ENCODE peak calls at places on chromosomes 2 and 18, in eight cellular contexts. One of them, this sample, is unnamed.

GRCh38 chr2:197359859-197360258 is 49.3 kb upstream of the ANKRD44 start:
- DNase-seq in G401: no peak
- DNase-seq in LHCN-M2: no peak
- DNase-seq in activated T-cell treated with anti-CD3 and anti-CD28 coated beads for 1 hour: no peak
- DNase-seq in NCI-H510A: no peak
- DNase-seq in amniotic stem cell: no peak
- DNase-seq in activated CD8-positive, alpha-beta T cell treated with anti-CD3 and anti-CD28 coated beads for 36 hours: no peak
- DNase-seq in neuronal stem cell: no peak
- DNase-seq in this sample: no peak

GRCh38 chr2:55051026-55051866 is 995 bp upstream of the RTN4 start:
- DNase-seq in G401: peak
- DNase-seq in LHCN-M2: peak
- DNase-seq in activated T-cell treated with anti-CD3 and anti-CD28 coated beads for 1 hour: peak
- DNase-seq in NCI-H510A: peak
- DNase-seq in amniotic stem cell: peak
- DNase-seq in activated CD8-positive, alpha-beta T cell treated with anti-CD3 and anti-CD28 coated beads for 36 hours: peak
- DNase-seq in neuronal stem cell: peak
- DNase-seq in this sample: peak

GRCh38 chr18:31819106-31819924 is 58.6 kb upstream of the SLC25A52 start:
- DNase-seq in G401: peak
- DNase-seq in LHCN-M2: peak
- DNase-seq in activated T-cell treated with anti-CD3 and anti-CD28 coated beads for 1 hour: no peak
- DNase-seq in NCI-H510A: peak
- DNase-seq in amniotic stem cell: peak
- DNase-seq in activated CD8-positive, alpha-beta T cell treated with anti-CD3 and anti-CD28 coated beads for 36 hours: no peak
- DNase-seq in neuronal stem cell: peak
- DNase-seq in this sample: no peak

GRCh38 chr2:28624798-28625701 is 126.6 kb upstream of the PPP1CB start:
- DNase-seq in G401: peak
- DNase-seq in LHCN-M2: peak
- DNase-seq in activated T-cell treated with anti-CD3 and anti-CD28 coated beads for 1 hour: no peak
- DNase-seq in NCI-H510A: no peak
- DNase-seq in amniotic stem cell: no peak
- DNase-seq in activated CD8-positive, alpha-beta T cell treated with anti-CD3 and anti-CD28 coated beads for 36 hours: peak
- DNase-seq in neuronal stem cell: no peak
- DNase-seq in this sample: no peak

GRCh38 chr18:59233017-59233410 is 13.1 kb downstream of the GRP start:
- DNase-seq in G401: no peak
- DNase-seq in LHCN-M2: no peak
- DNase-seq in activated T-cell treated with anti-CD3 and anti-CD28 coated beads for 1 hour: no peak
- DNase-seq in NCI-H510A: no peak
- DNase-seq in amniotic stem cell: peak
- DNase-seq in activated CD8-positive, alpha-beta T cell treated with anti-CD3 and anti-CD28 coated beads for 36 hours: no peak
- DNase-seq in neuronal stem cell: no peak
- DNase-seq in this sample: no peak

GRCh38 chr2:159454185-159454584 is 162.2 kb downstream of the BAZ2B start:
- DNase-seq in G401: no peak
- DNase-seq in LHCN-M2: no peak
- DNase-seq in activated T-cell treated with anti-CD3 and anti-CD28 coated beads for 1 hour: no peak
- DNase-seq in NCI-H510A: no peak
- DNase-seq in amniotic stem cell: no peak
- DNase-seq in activated CD8-positive, alpha-beta T cell treated with anti-CD3 and anti-CD28 coated beads for 36 hours: no peak
- DNase-seq in neuronal stem cell: no peak
- DNase-seq in this sample: no peak

GRCh38 chr2:10141736-10142639 is 19.4 kb downstream of the RRM2 start:
- DNase-seq in G401: peak
- DNase-seq in LHCN-M2: no peak
- DNase-seq in activated T-cell treated with anti-CD3 and anti-CD28 coated beads for 1 hour: no peak
- DNase-seq in NCI-H510A: peak
- DNase-seq in amniotic stem cell: no peak
- DNase-seq in activated CD8-positive, alpha-beta T cell treated with anti-CD3 and anti-CD28 coated beads for 36 hours: peak
- DNase-seq in neuronal stem cell: no peak
- DNase-seq in this sample: no peak

GRCh38 chr2:220894069-220894468 is 678.0 kb downstream of the EPHA4 start:
- DNase-seq in G401: no peak
- DNase-seq in LHCN-M2: no peak
- DNase-seq in activated T-cell treated with anti-CD3 and anti-CD28 coated beads for 1 hour: no peak
- DNase-seq in NCI-H510A: no peak
- DNase-seq in amniotic stem cell: peak
- DNase-seq in activated CD8-positive, alpha-beta T cell treated with anti-CD3 and anti-CD28 coated beads for 36 hours: no peak
- DNase-seq in neuronal stem cell: no peak
- DNase-seq in this sample: no peak

GRCh38 chr2:196601430-196602306 is 37.8 kb upstream of the CCDC150 start:
- DNase-seq in G401: no peak
- DNase-seq in LHCN-M2: peak
- DNase-seq in activated T-cell treated with anti-CD3 and anti-CD28 coated beads for 1 hour: no peak
- DNase-seq in NCI-H510A: peak
- DNase-seq in amniotic stem cell: peak
- DNase-seq in activated CD8-positive, alpha-beta T cell treated with anti-CD3 and anti-CD28 coated beads for 36 hours: no peak
- DNase-seq in neuronal stem cell: no peak
- DNase-seq in this sample: no peak

GRCh38 chr2:170369894-170370293 is 191.9 kb downstream of the MYO3B start:
- DNase-seq in G401: peak
- DNase-seq in LHCN-M2: peak
- DNase-seq in activated T-cell treated with anti-CD3 and anti-CD28 coated beads for 1 hour: no peak
- DNase-seq in NCI-H510A: peak
- DNase-seq in amniotic stem cell: no peak
- DNase-seq in activated CD8-positive, alpha-beta T cell treated with anti-CD3 and anti-CD28 coated beads for 36 hours: no peak
- DNase-seq in neuronal stem cell: no peak
- DNase-seq in this sample: no peak

GRCh38 chr2:23363268-23363667 is 21.7 kb upstream of the KLHL29 start:
- DNase-seq in G401: no peak
- DNase-seq in LHCN-M2: no peak
- DNase-seq in activated T-cell treated with anti-CD3 and anti-CD28 coated beads for 1 hour: no peak
- DNase-seq in NCI-H510A: no peak
- DNase-seq in amniotic stem cell: no peak
- DNase-seq in activated CD8-positive, alpha-beta T cell treated with anti-CD3 and anti-CD28 coated beads for 36 hours: no peak
- DNase-seq in neuronal stem cell: no peak
- DNase-seq in this sample: no peak

GRCh38 chr2:118667366-118667765 is 180.1 kb downstream of the EN1 start:
- DNase-seq in G401: no peak
- DNase-seq in LHCN-M2: no peak
- DNase-seq in activated T-cell treated with anti-CD3 and anti-CD28 coated beads for 1 hour: no peak
- DNase-seq in NCI-H510A: no peak
- DNase-seq in amniotic stem cell: no peak
- DNase-seq in activated CD8-positive, alpha-beta T cell treated with anti-CD3 and anti-CD28 coated beads for 36 hours: no peak
- DNase-seq in neuronal stem cell: no peak
- DNase-seq in this sample: no peak

GRCh38 chr2:25259744-25260124 is 82.0 kb downstream of the DNMT3A start:
- DNase-seq in G401: no peak
- DNase-seq in LHCN-M2: no peak
- DNase-seq in activated T-cell treated with anti-CD3 and anti-CD28 coated beads for 1 hour: no peak
- DNase-seq in NCI-H510A: no peak
- DNase-seq in amniotic stem cell: no peak
- DNase-seq in activated CD8-positive, alpha-beta T cell treated with anti-CD3 and anti-CD28 coated beads for 36 hours: no peak
- DNase-seq in neuronal stem cell: no peak
- DNase-seq in this sample: peak

GRCh38 chr2:64454316-64455030 is 511 bp downstream of the LGALSL start:
- DNase-seq in G401: peak
- DNase-seq in LHCN-M2: no peak
- DNase-seq in activated T-cell treated with anti-CD3 and anti-CD28 coated beads for 1 hour: peak
- DNase-seq in NCI-H510A: peak
- DNase-seq in amniotic stem cell: peak
- DNase-seq in activated CD8-positive, alpha-beta T cell treated with anti-CD3 and anti-CD28 coated beads for 36 hours: peak
- DNase-seq in neuronal stem cell: peak
- DNase-seq in this sample: no peak

This sample was measured in iPS DF 19.7.